ENCODE peak calls at places on chromosomes 2 and 18, in nine cellular contexts. C, E, I, B, M, N, D, X and A are unnamed samples.

GRCh38 chr18:27114842-27115241 is 70.3 kb downstream of the CHST9 start:
- DNase-seq in C (no peak), E (peak), I (no peak), B (no peak), M (no peak), N (no peak), D (no peak), X (no peak), A (no peak)

GRCh38 chr18:28736951-28737350 is 560.0 kb upstream of the CDH2 start:
- DNase-seq in C (peak), E (no peak), I (no peak), B (no peak), M (no peak), N (no peak), D (no peak), X (peak), A (no peak)

GRCh38 chr18:75167759-75168211 is 41.2 kb downstream of the PTGR3 start:
- DNase-seq in C (peak), E (no peak), I (no peak), B (no peak), M (peak), N (no peak), D (no peak), X (no peak), A (no peak)

GRCh38 chr18:21669736-21670135 is 34.8 kb downstream of the ABHD3 start:
- DNase-seq in C (no peak), E (no peak), I (no peak), B (no peak), M (no peak), N (no peak), D (no peak), X (peak), A (no peak)

GRCh38 chr2:212379103-212379502 is 159.5 kb downstream of the ERBB4 start:
- DNase-seq in C (no peak), E (no peak), I (no peak), B (no peak), M (peak), N (no peak), D (no peak), X (no peak), A (no peak)

GRCh38 chr2:96764253-96764637 is 3.5 kb downstream of the CNNM4 start:
- DNase-seq in C (no peak), E (no peak), I (no peak), B (no peak), M (no peak), N (peak), D (peak), X (peak), A (no peak)

GRCh38 chr2:150732064-150732463 is 244.6 kb upstream of the RND3 start:
- DNase-seq in C (peak), E (peak), I (peak), B (peak), M (peak), N (no peak), D (no peak), X (peak), A (peak)

GRCh38 chr2:236938126-236938525 is 147.6 kb upstream of the COPS8 start:
- DNase-seq in C (no peak), E (no peak), I (no peak), B (no peak), M (no peak), N (no peak), D (no peak), X (no peak), A (no peak)

GRCh38 chr2:2010266-2010665 is 266.0 kb upstream of the PXDN start:
- DNase-seq in C (no peak), E (no peak), I (no peak), B (no peak), M (no peak), N (no peak), D (no peak), X (no peak), A (no peak)

GRCh38 chr2:21356076-21356856 is 232.5 kb downstream of the TDRD15 start:
- DNase-seq in C (no peak), E (no peak), I (no peak), B (no peak), M (no peak), N (no peak), D (no peak), X (no peak), A (no peak)

GRCh38 chr2:161077367-161078210 is 82.6 kb upstream of the TANK start:
- DNase-seq in C (peak), E (peak), I (peak), B (no peak), M (peak), N (peak), D (no peak), X (peak), A (no peak)

GRCh38 chr2:10325278-10326145 is 22.8 kb downstream of the HPCAL1 start:
- DNase-seq in C (no peak), E (no peak), I (no peak), B (no peak), M (no peak), N (peak), D (no peak), X (no peak), A (no peak)

GRCh38 chr2:181462032-181462431 is 4.8 kb downstream of the ITGA4 start:
- DNase-seq in C (peak), E (peak), I (no peak), B (no peak), M (no peak), N (no peak), D (no peak), X (no peak), A (no peak)

GRCh38 chr2:102286041-102286440 is 25.3 kb upstream of the IL1RL1 start:
- DNase-seq in C (no peak), E (no peak), I (no peak), B (no peak), M (no peak), N (no peak), D (no peak), X (no peak), A (no peak)

GRCh38 chr2:217064234-217065103 is 204.6 kb upstream of the TNP1 start:
- DNase-seq in C (no peak), E (peak), I (peak), B (no peak), M (peak), N (no peak), D (no peak), X (peak), A (peak)

GRCh38 chr18:47287911-47288635 is 36.6 kb upstream of the SKOR2 start:
- DNase-seq in C (no peak), E (no peak), I (no peak), B (no peak), M (no peak), N (no peak), D (no peak), X (no peak), A (no peak)

GRCh38 chr18:64330161-64330560 is 181.3 kb upstream of the LINC00305 start:
- DNase-seq in C (no peak), E (peak), I (no peak), B (no peak), M (no peak), N (no peak), D (no peak), X (no peak), A (no peak)

GRCh38 chr2:229118336-229118735 is 152.8 kb downstream of the PID1 start:
- DNase-seq in C (no peak), E (peak), I (no peak), B (no peak), M (peak), N (no peak), D (no peak), X (peak), A (no peak)

GRCh38 chr2:205930209-205930608 is 155.8 kb downstream of the INO80D start:
- DNase-seq in C (peak), E (peak), I (no peak), B (no peak), M (peak), N (no peak), D (no peak), X (peak), A (no peak)

GRCh38 chr18:48022531-48023330 is 92.3 kb upstream of the SMAD2 start:
- DNase-seq in C (peak), E (peak), I (peak), B (no peak), M (peak), N (peak), D (no peak), X (peak), A (peak)

GRCh38 chr2:159968282-159968900 is 94.0 kb downstream of the PLA2R1 start:
- DNase-seq in C (peak), E (peak), I (peak), B (no peak), M (peak), N (peak), D (no peak), X (peak), A (peak)

GRCh38 chr2:195106681-195107380 is 550.2 kb upstream of the SLC39A10 start:
- DNase-seq in C (no peak), E (no peak), I (no peak), B (no peak), M (no peak), N (no peak), D (no peak), X (no peak), A (no peak)

GRCh38 chr2:18883626-18884456 is 294.5 kb upstream of the NT5C1B start:
- DNase-seq in C (peak), E (peak), I (peak), B (no peak), M (no peak), N (no peak), D (no peak), X (peak), A (no peak)

GRCh38 chr18:79607361-79607930 is 72.2 kb upstream of the CTDP1 start:
- DNase-seq in C (no peak), E (no peak), I (no peak), B (no peak), M (no peak), N (no peak), D (no peak), X (no peak), A (no peak)

GRCh38 chr18:76821875-76822509 is 365 bp upstream of the ZNF236 start:
- DNase-seq in C (peak), E (peak), I (no peak), B (no peak), M (peak), N (peak), D (peak), X (peak), A (no peak)

GRCh38 chr2:111162718-111163331 is 42.1 kb downstream of the BCL2L11 start:
- DNase-seq in C (peak), E (no peak), I (peak), B (no peak), M (peak), N (peak), D (peak), X (no peak), A (no peak)

GRCh38 chr18:62088146-62088545 is 98.7 kb downstream of the PIGN start:
- DNase-seq in C (no peak), E (peak), I (no peak), B (no peak), M (peak), N (no peak), D (no peak), X (peak), A (peak)

GRCh38 chr2:122255924-122256323 is 500.5 kb downstream of the TSN start:
- DNase-seq in C (no peak), E (peak), I (no peak), B (no peak), M (no peak), N (no peak), D (no peak), X (no peak), A (no peak)

GRCh38 chr2:10680957-10681356 is 8.8 kb downstream of the NOL10 start:
- DNase-seq in C (peak), E (no peak), I (no peak), B (no peak), M (no peak), N (no peak), D (no peak), X (no peak), A (no peak)

GRCh38 chr2:224513991-224514390 is 71.2 kb downstream of the CUL3 start:
- DNase-seq in C (peak), E (no peak), I (no peak), B (no peak), M (peak), N (no peak), D (no peak), X (no peak), A (no peak)

GRCh38 chr2:85255813-85256581 is 71.8 kb downstream of the TGOLN2 start:
- DNase-seq in C (peak), E (peak), I (peak), B (no peak), M (peak), N (no peak), D (no peak), X (peak), A (no peak)

GRCh38 chr2:97911210-97911921 is 84.4 kb downstream of the TMEM131 start:
- DNase-seq in C (peak), E (peak), I (peak), B (no peak), M (peak), N (peak), D (no peak), X (peak), A (no peak)

GRCh38 chr2:25491003-25491696 is 149.4 kb upstream of the DNMT3A start:
- DNase-seq in C (no peak), E (no peak), I (no peak), B (no peak), M (peak), N (no peak), D (no peak), X (peak), A (peak)

GRCh38 chr2:109143214-109144187 is 14.5 kb downstream of the SH3RF3 start:
- DNase-seq in C (peak), E (no peak), I (no peak), B (no peak), M (no peak), N (no peak), D (no peak), X (no peak), A (no peak)

GRCh38 chr2:231523451-231524266 is 6.6 kb downstream of the NMUR1 start:
- DNase-seq in C (no peak), E (no peak), I (no peak), B (no peak), M (no peak), N (no peak), D (no peak), X (no peak), A (no peak)

GRCh38 chr2:184157141-184157540 is 441.2 kb upstream of the ZNF804A start:
- DNase-seq in C (no peak), E (no peak), I (no peak), B (no peak), M (no peak), N (no peak), D (no peak), X (no peak), A (no peak)

GRCh38 chr18:57422313-57422872 is 12.8 kb upstream of the ONECUT2 start:
- DNase-seq in C (no peak), E (no peak), I (no peak), B (no peak), M (no peak), N (no peak), D (no peak), X (no peak), A (no peak)

GRCh38 chr2:20483496-20483895 is 36.6 kb downstream of the RHOB start:
- DNase-seq in C (no peak), E (peak), I (no peak), B (no peak), M (no peak), N (no peak), D (no peak), X (no peak), A (no peak)

GRCh38 chr2:130336877-130337734 is 5.6 kb upstream of the IMP4 start:
- DNase-seq in C (peak), E (peak), I (peak), B (no peak), M (peak), N (no peak), D (peak), X (peak), A (no peak)

GRCh38 chr2:130338793-130339345 is 3.8 kb upstream of the IMP4 start:
- DNase-seq in C (no peak), E (no peak), I (no peak), B (no peak), M (no peak), N (no peak), D (no peak), X (no peak), A (no peak)

GRCh38 chr2:130336150-130336876 is 6.4 kb upstream of the IMP4 start:
- DNase-seq in C (no peak), E (no peak), I (no peak), B (no peak), M (no peak), N (no peak), D (no peak), X (no peak), A (no peak)

GRCh38 chr2:130339885-130340745 is 2.6 kb upstream of the IMP4 start:
- DNase-seq in C (no peak), E (no peak), I (no peak), B (no peak), M (no peak), N (peak), D (no peak), X (no peak), A (no peak)

DNA sequence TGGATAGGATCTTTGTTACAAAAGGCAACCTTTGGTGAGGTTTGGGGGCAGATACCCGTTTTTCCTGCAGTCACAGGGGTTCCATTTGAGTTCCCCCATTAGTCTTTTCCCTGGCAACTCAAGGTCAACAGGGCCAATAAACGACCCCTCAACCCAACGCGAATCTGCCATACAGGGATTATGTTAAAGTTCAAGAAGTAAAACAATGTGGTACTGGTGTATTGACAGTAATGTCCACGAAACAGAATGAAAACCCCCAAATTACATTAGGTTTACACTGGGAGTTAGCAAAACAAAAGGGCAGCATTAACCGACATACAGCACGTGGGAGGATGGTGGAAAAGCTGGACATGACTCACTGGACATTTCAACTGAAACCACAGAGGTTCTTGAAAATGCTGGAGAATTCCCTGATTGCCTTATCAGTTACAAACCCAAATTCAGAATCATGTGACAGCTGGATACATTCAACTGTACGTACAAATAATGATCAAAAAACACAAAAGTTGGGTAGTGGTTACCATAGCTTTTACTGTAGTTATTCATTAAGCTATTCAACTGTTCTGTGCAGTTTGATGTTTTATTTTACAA is 4.9 kb upstream of the IMP4 start:
- DNase-seq in C (peak), E (peak), I (peak), B (no peak), M (peak), N (no peak), D (no peak), X (peak), A (no peak)
- H3K4me3 ChIP-seq in C (peak), E (peak), I (peak), B (peak), M (peak), N (no peak), D (peak), X (no peak), A (no peak)

DNA sequence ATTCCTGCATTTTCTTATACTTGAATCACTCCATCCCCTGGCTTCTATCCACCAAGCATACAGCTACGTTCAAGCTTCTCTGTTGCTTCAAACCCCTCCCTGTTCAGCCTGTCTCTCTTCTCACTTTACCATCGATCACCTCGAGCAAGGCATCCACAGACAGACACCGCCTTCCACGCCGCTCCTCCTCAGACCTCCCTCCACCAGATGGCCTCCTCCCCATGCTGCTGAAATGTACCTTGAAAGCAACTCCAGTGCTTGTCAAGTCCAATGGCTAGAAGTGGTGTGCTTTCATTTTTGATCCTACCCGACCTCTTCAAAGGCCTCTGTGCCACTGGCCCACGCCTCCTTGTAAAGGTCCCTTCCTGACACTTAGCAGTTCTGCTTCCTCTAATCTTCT is 131.3 kb upstream of the ACAA2 start:
- DNase-seq in C (peak), E (peak), I (no peak), B (no peak), M (peak), N (no peak), D (no peak), X (peak), A (no peak)
- TF ChIP-seq CTCF in C (no peak), E (peak), I (peak), B (peak), M (no peak), N (no peak), D (no peak), X (peak), A (peak)

GRCh38 chr2:38398739-38399138 is 21.7 kb upstream of the ATL2 start:
- DNase-seq in C (no peak), E (no peak), I (no peak), B (no peak), M (no peak), N (no peak), D (no peak), X (no peak), A (no peak)
- H3K4me3 ChIP-seq in C (no peak), E (no peak), I (no peak), B (no peak), M (no peak), N (no peak), D (no peak), X (no peak), A (no peak)

GRCh38 chr2:675460-675859 is 1.7 kb downstream of the TMEM18 start:
- DNase-seq in C (peak), E (peak), I (no peak), B (no peak), M (no peak), N (no peak), D (no peak), X (no peak), A (no peak)
- TF ChIP-seq CTCF in C (no peak), E (no peak), I (no peak), B (no peak), M (no peak), N (no peak), D (no peak), X (no peak), A (no peak)

GRCh38 chr2:189580662-189581353 is at the start of gene SLC40A1:
- DNase-seq in C (peak), E (peak), I (peak), B (no peak), M (peak), N (peak), D (peak), X (peak), A (no peak)

GRCh38 chr2:189578272-189578671 is 2.3 kb downstream of the SLC40A1 start:
- DNase-seq in C (no peak), E (no peak), I (no peak), B (no peak), M (no peak), N (no peak), D (no peak), X (no peak), A (no peak)

GRCh38 chr2:189580267-189580661 is 322 bp downstream of the SLC40A1 start:
- DNase-seq in C (no peak), E (peak), I (no peak), B (no peak), M (peak), N (peak), D (peak), X (no peak), A (no peak)

GRCh38 chr2:189581354-189582139 is 961 bp upstream of the SLC40A1 start:
- DNase-seq in C (no peak), E (no peak), I (no peak), B (no peak), M (no peak), N (no peak), D (peak), X (no peak), A (no peak)

GRCh38 chr2:189579585-189579984 is 1.0 kb downstream of the SLC40A1 start:
- DNase-seq in C (peak), E (peak), I (no peak), B (no peak), M (no peak), N (peak), D (no peak), X (peak), A (no peak)
- H3K4me3 ChIP-seq in C (no peak), E (peak), I (no peak), B (no peak), M (no peak), N (no peak), D (peak), X (peak), A (no peak)

DNA sequence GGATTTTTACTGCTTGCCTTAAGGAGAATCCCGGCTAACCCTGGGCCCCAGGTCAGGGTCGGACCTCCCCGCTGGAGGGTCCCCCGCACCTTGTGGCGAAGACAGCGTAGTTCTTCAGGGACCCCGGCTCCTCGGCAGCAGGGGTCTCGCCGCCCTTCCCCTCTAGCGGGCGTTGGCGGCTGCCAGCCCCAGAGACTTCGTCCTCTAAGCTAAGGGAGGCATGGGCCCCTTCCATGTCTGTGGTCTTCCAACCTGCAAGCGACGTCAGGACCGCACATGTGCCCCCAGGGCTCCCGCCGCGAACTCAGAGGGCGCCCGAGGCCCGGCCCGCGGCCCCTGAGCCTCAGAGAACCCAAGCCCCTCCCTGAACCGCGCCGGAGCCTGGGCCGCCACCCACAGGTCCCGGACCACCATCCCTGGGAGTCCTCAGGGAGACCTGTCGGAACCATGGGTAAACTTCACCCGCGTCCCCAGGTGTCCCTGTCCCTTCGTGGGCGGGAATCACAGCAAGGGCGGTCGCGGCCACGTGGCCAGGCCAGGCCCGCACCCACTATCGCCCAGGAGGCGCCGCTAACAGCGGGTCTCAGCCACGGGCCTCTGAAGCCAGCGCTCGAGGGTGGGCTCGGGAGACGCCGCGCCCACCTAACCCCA is 562 bp downstream of the ANKMY1 start:
- DNase-seq in C (no peak), E (no peak), I (no peak), B (no peak), M (no peak), N (no peak), D (no peak), X (peak), A (no peak)
- TF ChIP-seq CTCF in C (no peak), E (no peak), I (no peak), B (no peak), M (peak), N (no peak), D (no peak), X (no peak), A (no peak)